ENCODE peak calls at places on chromosome 12, in seven cellular contexts. T is neural progenitor cell; U is IMR-90; M is heart left ventricle; P is PC-3; Z is cardiac muscle cell; B is naive thymus-derived CD4-positive, alpha-beta T cell. Y is an unnamed sample. For H3K4me1, the result is how much of the 10 kb centered on the place peaks cover.

GRCh38 chr12:45598761-45599160 is 130.7 kb upstream of the ARID2 start:
- DNase-seq in M (no peak), Z (no peak), P (no peak), B (no peak), T (no peak), U (no peak), Y (no peak)

GRCh38 chr12:57456145-57456700 is 1.1 kb downstream of the INHBE start:
- DNase-seq in M (no peak), Z (peak), T (peak), U (peak), P (peak), B (peak), Y (peak)

GRCh38 chr12:56165369-56165768 is 7.2 kb downstream of the MYL6 start:
- DNase-seq in U (no peak), T (no peak), Z (no peak), B (no peak), P (no peak), M (no peak), Y (no peak)

GRCh38 chr12:102423447-102423846 is 56.9 kb downstream of the IGF1 start:
- DNase-seq in P (no peak), Z (peak), B (no peak), M (no peak), T (no peak), U (peak), Y (no peak)

GRCh38 chr12:6165418-6165817 is 34.8 kb upstream of the CD9 start:
- DNase-seq in B (no peak), T (no peak), P (no peak), Z (no peak), M (no peak), U (peak), Y (no peak)

GRCh38 chr12:2858944-2859352 is 2.1 kb upstream of the TEX52 start:
- DNase-seq in M (peak), P (no peak), Z (no peak), T (no peak), U (no peak), B (no peak), Y (no peak)

GRCh38 chr12:65741662-65742480 is 82.4 kb upstream of the HMGA2 start:
- DNase-seq in B (peak), Z (peak), U (peak), M (no peak), P (no peak), T (peak), Y (peak)

GRCh38 chr12:12902036-12902435 is 10.7 kb downstream of the GPRC5A start:
- DNase-seq in P (peak), U (peak), M (no peak), B (no peak), T (no peak), Z (peak), Y (no peak)

GRCh38 chr12:70660620-70661219 is 23.5 kb upstream of the PTPRB start:
- DNase-seq in Z (no peak), T (no peak), B (no peak), M (peak), U (peak), P (peak), Y (no peak)

GRCh38 chr12:119415714-119416113 is 81.2 kb downstream of the CCDC60 start:
- DNase-seq in T (no peak), P (no peak), M (no peak), Z (no peak), U (no peak), B (no peak), Y (no peak)

GRCh38 chr12:12983420-12984035 is 16.5 kb downstream of the HEBP1 start:
- DNase-seq in U (peak), Z (peak), B (peak), M (peak), P (peak), T (no peak), Y (peak)

GRCh38 chr12:16037533-16037932 is 126.4 kb downstream of the DERA start:
- DNase-seq in M (no peak), T (no peak), Z (no peak), P (no peak), B (no peak), U (no peak), Y (no peak)

GRCh38 chr12:26878661-26879119 is 45.7 kb upstream of the ITPR2 start:
- DNase-seq in Z (peak), M (peak), B (no peak), U (no peak), P (no peak), T (no peak), Y (no peak)

GRCh38 chr12:51405801-51406207 is 14.6 kb upstream of the GALNT6 start:
- DNase-seq in T (no peak), Z (no peak), P (no peak), M (no peak), U (no peak), B (no peak), Y (no peak)

GRCh38 chr12:93140309-93140708 is 211.2 kb upstream of the EEA1 start:
- DNase-seq in M (no peak), T (no peak), B (no peak), P (no peak), Z (no peak), U (no peak), Y (no peak)

GRCh38 chr12:84277986-84278385 is 634.6 kb downstream of the SLC6A15 start:
- DNase-seq in M (no peak), B (no peak), P (no peak), Z (no peak), T (no peak), U (no peak), Y (no peak)

GRCh38 chr12:40144023-40144422 is 38.1 kb upstream of the SLC2A13 start:
- DNase-seq in P (no peak), Z (no peak), B (no peak), T (no peak), U (no peak), M (no peak), Y (no peak)

GRCh38 chr12:56880416-56881035 is 53.7 kb downstream of the SDR9C7 start:
- DNase-seq in Z (peak), P (no peak), B (no peak), U (no peak), T (no peak), M (no peak), Y (no peak)

GRCh38 chr12:111396726-111397445 is 8.8 kb upstream of the SH2B3 start:
- DNase-seq in B (peak), U (peak), Z (peak), M (peak), P (peak), T (peak), Y (peak)

GRCh38 chr12:101642115-101643067 is 47.6 kb downstream of the MYBPC1 start:
- DNase-seq in Z (no peak), P (no peak), M (no peak), B (peak), U (no peak), T (peak), Y (no peak)

GRCh38 chr12:1655225-1655788 is 26.3 kb downstream of the WNT5B start:
- DNase-seq in M (no peak), B (no peak), U (no peak), P (peak), T (no peak), Z (no peak), Y (no peak)

GRCh38 chr12:13022737-13023370 is 21.3 kb upstream of the FAM234B start:
- DNase-seq in T (no peak), U (peak), M (no peak), P (no peak), B (no peak), Z (peak), Y (no peak)

GRCh38 chr12:121128908-121129704 is 3.6 kb upstream of the P2RX7 start:
- DNase-seq in U (peak), B (peak), T (no peak), M (peak), P (no peak), Z (peak), Y (peak)

GRCh38 chr12:56720696-56721615 is 4.1 kb downstream of the NACA start:
- DNase-seq in P (no peak), B (no peak), M (no peak), Z (no peak), U (no peak), T (no peak), Y (no peak)

GRCh38 chr12:122870867-122871664 is 24.9 kb downstream of the VPS37B start:
- DNase-seq in P (no peak), T (peak), B (no peak), U (peak), Z (peak), M (no peak), Y (no peak)
- H3K4me1 ChIP-seq in P (under half), T (under half), B (under half), U (under half), Z (under half), M (half or more), Y (under half)

GRCh38 chr12:91180577-91180976 is 2.0 kb downstream of the DCN start:
- DNase-seq in T (no peak), U (peak), P (no peak), B (no peak), Z (peak), M (no peak), Y (no peak)
- H3K4me3 ChIP-seq in T (no peak), U (peak), P (no peak), B (no peak), Z (no peak), M (peak), Y (no peak)

GRCh38 chr12:75782182-75782581 is 249.4 kb downstream of the PHLDA1 start:
- DNase-seq in Z (no peak), T (no peak), B (no peak), P (no peak), U (no peak), M (no peak), Y (no peak)
- H3K4me1 ChIP-seq in Z (under half), T (under half), B (under half), P (under half), U (under half), M (under half), Y (under half)

DNA sequence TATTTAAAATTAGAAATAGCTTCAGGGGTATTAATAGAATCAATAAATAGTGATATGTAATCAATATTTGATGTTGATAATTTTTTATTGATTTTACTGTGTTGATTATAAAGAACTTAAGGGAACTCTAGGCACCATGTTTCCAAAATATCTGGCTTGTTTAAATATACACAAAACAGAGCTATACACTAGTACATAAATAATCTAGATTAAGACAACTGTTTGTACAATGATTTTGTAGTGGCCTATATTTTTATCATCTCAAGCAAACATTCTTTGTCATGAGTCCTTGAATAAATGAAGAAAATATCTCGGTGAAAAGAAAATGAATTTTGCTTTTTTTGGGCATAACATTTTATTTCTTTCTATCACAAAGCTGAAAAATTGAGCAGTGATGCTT is 117.1 kb upstream of the KRR1 start:
- DNase-seq in B (no peak), U (no peak), P (no peak), Z (no peak), T (no peak), M (no peak), Y (no peak)
- H3K4me3 ChIP-seq in B (no peak), U (no peak), P (no peak), Z (no peak), T (no peak), M (no peak), Y (no peak)

DNA sequence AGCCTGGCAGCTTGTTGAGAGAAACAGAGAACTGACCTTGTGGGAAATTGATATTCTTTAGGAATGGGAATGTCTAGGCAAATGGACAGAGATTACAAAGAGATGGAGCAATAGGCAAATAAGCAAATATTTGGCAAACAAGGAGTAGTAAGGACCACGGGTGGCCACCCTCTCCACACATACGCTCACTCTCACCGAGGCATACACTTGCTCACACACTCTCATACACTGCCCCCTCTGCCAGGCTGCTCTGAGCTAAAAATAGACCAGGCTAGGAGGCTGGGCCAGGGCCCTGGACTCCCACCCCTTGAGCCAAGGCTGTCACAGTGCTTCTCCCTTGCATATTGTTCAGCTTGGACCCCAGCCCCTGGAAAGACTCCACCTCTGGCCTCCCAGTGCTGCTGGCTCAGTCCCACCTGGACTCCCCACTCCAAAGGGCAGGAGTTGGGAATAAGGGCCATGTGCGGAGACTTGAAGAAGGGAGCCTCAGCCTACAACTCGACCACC is 1.1 kb downstream of the PPP1R1A start:
- DNase-seq in U (no peak), B (no peak), T (no peak), Z (no peak), M (peak), P (no peak), Y (no peak)
- H3K4me1 ChIP-seq in U (under half), B (under half), T (under half), Z (under half), M (under half), P (under half), Y (under half)

GRCh38 chr12:94563261-94563660 is 87.1 kb downstream of the TMCC3 start:
- DNase-seq in Z (no peak), M (no peak), B (no peak), U (no peak), P (no peak), T (no peak), Y (no peak)

GRCh38 chr12:94558612-94559011 is 91.7 kb downstream of the TMCC3 start:
- DNase-seq in U (no peak), B (no peak), M (no peak), P (no peak), Z (no peak), T (no peak), Y (no peak)

GRCh38 chr12:94565683-94566082 is 84.7 kb downstream of the TMCC3 start:
- DNase-seq in P (no peak), U (no peak), Z (no peak), B (no peak), M (no peak), T (no peak), Y (no peak)

GRCh38 chr12:94560416-94561221 is 89.7 kb downstream of the TMCC3 start:
- DNase-seq in M (no peak), T (peak), U (peak), B (no peak), Z (peak), P (peak), Y (no peak)

GRCh38 chr12:94561943-94562411 is 88.4 kb downstream of the TMCC3 start:
- DNase-seq in T (no peak), P (peak), Z (no peak), M (peak), B (no peak), U (no peak), Y (no peak)
- H3K4me3 ChIP-seq in T (no peak), P (peak), Z (no peak), M (no peak), B (no peak), U (no peak), Y (no peak)

DNA sequence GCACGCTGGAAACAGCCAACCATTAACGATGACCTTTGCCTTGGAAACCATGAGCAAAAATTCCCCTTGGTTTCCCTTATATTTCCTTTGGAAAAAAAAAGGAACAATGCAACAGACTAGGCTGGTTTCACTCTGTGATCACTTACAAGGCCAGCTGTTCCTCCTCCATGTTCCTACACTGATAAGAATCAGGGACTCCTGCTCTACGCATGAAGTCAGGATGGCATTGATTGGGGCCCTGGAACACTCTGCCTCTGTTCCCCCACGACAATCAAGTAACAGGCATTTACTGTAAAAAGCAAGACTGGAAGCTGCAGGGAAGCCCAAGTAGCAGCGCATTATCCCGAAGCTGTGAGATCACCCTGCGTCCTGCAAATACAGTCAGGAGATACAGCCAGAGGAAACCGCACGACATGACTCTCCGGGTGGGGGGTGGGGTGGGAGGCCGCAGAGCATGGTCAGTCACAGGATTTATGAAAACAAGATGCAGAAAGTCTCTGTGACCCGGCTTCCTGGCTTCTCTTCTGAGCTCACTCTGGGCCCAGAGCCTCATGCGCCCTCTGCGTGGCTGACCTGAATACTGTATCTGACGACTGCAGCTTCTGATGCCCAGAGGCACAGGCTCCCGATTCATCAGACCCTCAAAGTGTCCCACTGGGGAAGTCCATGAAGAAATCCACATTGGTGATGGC is 31.1 kb downstream of the SSH1 start:
- DNase-seq in B (no peak), Z (peak), M (peak), T (no peak), P (no peak), U (peak), Y (no peak)
- H3K4me1 ChIP-seq in B (under half), Z (under half), M (half or more), T (under half), P (under half), U (under half), Y (under half)

Y was measured in HAP-1.